ENCODE peak calls at places on chromosomes 3 and 15, in eight cellular contexts. One of them, this sample, is unnamed.
A peak's percentile ranks its signal among the peaks of the same experiment; 100 is the strongest.

GRCh38 chr3:150145659-150146058 is 175.0 kb upstream of the PFN2 start:
- DNase-seq in left ventricle myocardium superior: no peak
- DNase-seq in iris pigment epithelial cell: peak; percentile 100
- DNase-seq in cardiac fibroblast: peak; percentile 85
- DNase-seq in Ammon's horn: no peak
- DNase-seq in dermis blood vessel endothelial cell: no peak
- DNase-seq in RWPE2: no peak
- DNase-seq in mammary epithelial cell: no peak
- DNase-seq in this sample: peak; percentile 36

GRCh38 chr3:4493931-4494806 is 1.0 kb downstream of the ITPR1 start:
- DNase-seq in RWPE2: no peak
- DNase-seq in left ventricle myocardium superior: peak; percentile 35
- DNase-seq in dermis blood vessel endothelial cell: peak; percentile 50
- DNase-seq in cardiac fibroblast: peak; percentile 42
- DNase-seq in mammary epithelial cell: no peak
- DNase-seq in Ammon's horn: peak; percentile 32
- DNase-seq in iris pigment epithelial cell: peak; percentile 23
- DNase-seq in this sample: peak; percentile 56

GRCh38 chr3:71006810-71007785 is 576.4 kb downstream of the FOXP1 start:
- DNase-seq in Ammon's horn: peak; percentile 32
- DNase-seq in iris pigment epithelial cell: no peak
- DNase-seq in mammary epithelial cell: peak; percentile 93
- DNase-seq in dermis blood vessel endothelial cell: peak; percentile 58
- DNase-seq in left ventricle myocardium superior: no peak
- DNase-seq in cardiac fibroblast: peak; percentile 58
- DNase-seq in RWPE2: no peak
- DNase-seq in this sample: peak; percentile 46

GRCh38 chr3:71503525-71504249 is 79.8 kb downstream of the FOXP1 start:
- DNase-seq in iris pigment epithelial cell: peak; percentile 89
- DNase-seq in cardiac fibroblast: peak; percentile 91
- DNase-seq in left ventricle myocardium superior: no peak
- DNase-seq in dermis blood vessel endothelial cell: no peak
- DNase-seq in RWPE2: no peak
- DNase-seq in mammary epithelial cell: peak; percentile 77
- DNase-seq in Ammon's horn: no peak
- DNase-seq in this sample: peak; percentile 83

GRCh38 chr3:111895079-111895478 is 36.0 kb downstream of the PHLDB2 start:
- DNase-seq in mammary epithelial cell: no peak
- DNase-seq in iris pigment epithelial cell: peak; percentile 76
- DNase-seq in cardiac fibroblast: peak; percentile 79
- DNase-seq in dermis blood vessel endothelial cell: peak; percentile 82
- DNase-seq in Ammon's horn: peak; percentile 41
- DNase-seq in left ventricle myocardium superior: no peak
- DNase-seq in RWPE2: no peak
- DNase-seq in this sample: peak; percentile 65

GRCh38 chr3:134322286-134322685 is 52.0 kb downstream of the AMOTL2 start:
- DNase-seq in left ventricle myocardium superior: no peak
- DNase-seq in mammary epithelial cell: no peak
- DNase-seq in Ammon's horn: no peak
- DNase-seq in cardiac fibroblast: no peak
- DNase-seq in dermis blood vessel endothelial cell: no peak
- DNase-seq in RWPE2: no peak
- DNase-seq in iris pigment epithelial cell: no peak
- DNase-seq in this sample: no peak

GRCh38 chr15:25545017-25545416 is 106.2 kb upstream of the UBE3A start:
- DNase-seq in mammary epithelial cell: peak; percentile 3
- DNase-seq in iris pigment epithelial cell: peak; percentile 17
- DNase-seq in left ventricle myocardium superior: no peak
- DNase-seq in Ammon's horn: peak; percentile 73
- DNase-seq in cardiac fibroblast: no peak
- DNase-seq in RWPE2: no peak
- DNase-seq in dermis blood vessel endothelial cell: no peak
- DNase-seq in this sample: peak; percentile 1

GRCh38 chr3:98655666-98656065 is 62.3 kb upstream of the CPOX start:
- DNase-seq in left ventricle myocardium superior: no peak
- DNase-seq in mammary epithelial cell: peak; percentile 20
- DNase-seq in Ammon's horn: no peak
- DNase-seq in RWPE2: no peak
- DNase-seq in dermis blood vessel endothelial cell: peak; percentile 27
- DNase-seq in cardiac fibroblast: peak; percentile 91
- DNase-seq in iris pigment epithelial cell: peak; percentile 87
- DNase-seq in this sample: peak; percentile 81

GRCh38 chr3:124424396-124424795 is 305.9 kb upstream of the UMPS start:
- DNase-seq in dermis blood vessel endothelial cell: no peak
- DNase-seq in cardiac fibroblast: no peak
- DNase-seq in Ammon's horn: no peak
- DNase-seq in left ventricle myocardium superior: no peak
- DNase-seq in iris pigment epithelial cell: no peak
- DNase-seq in mammary epithelial cell: no peak
- DNase-seq in RWPE2: no peak
- DNase-seq in this sample: no peak

GRCh38 chr3:23720059-23720458 is 85.7 kb upstream of the UBE2E1 start:
- DNase-seq in mammary epithelial cell: no peak
- DNase-seq in iris pigment epithelial cell: no peak
- DNase-seq in left ventricle myocardium superior: no peak
- DNase-seq in RWPE2: no peak
- DNase-seq in cardiac fibroblast: no peak
- DNase-seq in dermis blood vessel endothelial cell: no peak
- DNase-seq in Ammon's horn: no peak
- DNase-seq in this sample: no peak

GRCh38 chr15:64982472-64982871 is 7.2 kb downstream of the SPG21 start:
- DNase-seq in mammary epithelial cell: no peak
- DNase-seq in RWPE2: no peak
- DNase-seq in left ventricle myocardium superior: no peak
- DNase-seq in cardiac fibroblast: no peak
- DNase-seq in dermis blood vessel endothelial cell: no peak
- DNase-seq in iris pigment epithelial cell: no peak
- DNase-seq in Ammon's horn: no peak
- DNase-seq in this sample: no peak

GRCh38 chr3:12947504-12948369 is 106.4 kb upstream of the RPL32 start:
- DNase-seq in dermis blood vessel endothelial cell: peak; percentile 43
- DNase-seq in iris pigment epithelial cell: peak; percentile 83
- DNase-seq in Ammon's horn: no peak
- DNase-seq in RWPE2: no peak
- DNase-seq in mammary epithelial cell: peak; percentile 43
- DNase-seq in cardiac fibroblast: peak; percentile 57
- DNase-seq in left ventricle myocardium superior: peak; percentile 85
- DNase-seq in this sample: peak; percentile 77

GRCh38 chr3:111151438-111151837 is 79.8 kb downstream of the NECTIN3 start:
- DNase-seq in mammary epithelial cell: peak; percentile 70
- DNase-seq in iris pigment epithelial cell: peak; percentile 87
- DNase-seq in cardiac fibroblast: peak; percentile 83
- DNase-seq in Ammon's horn: no peak
- DNase-seq in left ventricle myocardium superior: no peak
- DNase-seq in dermis blood vessel endothelial cell: no peak
- DNase-seq in RWPE2: no peak
- DNase-seq in this sample: peak; percentile 55

GRCh38 chr15:94004697-94005096 is 226.7 kb upstream of the MCTP2 start:
- DNase-seq in left ventricle myocardium superior: peak; percentile 71
- DNase-seq in cardiac fibroblast: no peak
- DNase-seq in dermis blood vessel endothelial cell: no peak
- DNase-seq in iris pigment epithelial cell: no peak
- DNase-seq in mammary epithelial cell: peak; percentile 56
- DNase-seq in Ammon's horn: no peak
- DNase-seq in RWPE2: no peak
- DNase-seq in this sample: no peak

GRCh38 chr3:58986654-58987053 is 63.2 kb downstream of the CFAP20DC start:
- DNase-seq in Ammon's horn: no peak
- DNase-seq in iris pigment epithelial cell: no peak
- DNase-seq in left ventricle myocardium superior: no peak
- DNase-seq in mammary epithelial cell: no peak
- DNase-seq in cardiac fibroblast: no peak
- DNase-seq in RWPE2: no peak
- DNase-seq in dermis blood vessel endothelial cell: no peak
- DNase-seq in this sample: no peak

GRCh38 chr3:138114988-138115971 is at the start of gene DZIP1L:
- DNase-seq in dermis blood vessel endothelial cell: peak; percentile 68
- DNase-seq in mammary epithelial cell: peak; percentile 64
- DNase-seq in Ammon's horn: peak; percentile 49
- DNase-seq in RWPE2: no peak
- DNase-seq in iris pigment epithelial cell: peak; percentile 66
- DNase-seq in left ventricle myocardium superior: peak; percentile 80
- DNase-seq in cardiac fibroblast: peak; percentile 73
- DNase-seq in this sample: peak; percentile 66

GRCh38 chr3:130010556-130010955 is 36.0 kb downstream of the TRH start:
- DNase-seq in left ventricle myocardium superior: no peak
- DNase-seq in iris pigment epithelial cell: no peak
- DNase-seq in cardiac fibroblast: no peak
- DNase-seq in mammary epithelial cell: no peak
- DNase-seq in RWPE2: no peak
- DNase-seq in dermis blood vessel endothelial cell: no peak
- DNase-seq in Ammon's horn: no peak
- DNase-seq in this sample: no peak

GRCh38 chr3:179163503-179163902 is 15.3 kb downstream of the PIK3CA start:
- DNase-seq in RWPE2: no peak
- DNase-seq in Ammon's horn: no peak
- DNase-seq in dermis blood vessel endothelial cell: no peak
- DNase-seq in cardiac fibroblast: no peak
- DNase-seq in mammary epithelial cell: no peak
- DNase-seq in iris pigment epithelial cell: no peak
- DNase-seq in left ventricle myocardium superior: no peak
- DNase-seq in this sample: no peak

GRCh38 chr3:195911041-195911945 is 2.9 kb upstream of the TNK2 start:
- DNase-seq in Ammon's horn: no peak
- DNase-seq in iris pigment epithelial cell: no peak
- DNase-seq in cardiac fibroblast: no peak
- DNase-seq in RWPE2: peak; percentile 14
- DNase-seq in mammary epithelial cell: no peak
- DNase-seq in dermis blood vessel endothelial cell: no peak
- DNase-seq in left ventricle myocardium superior: no peak
- DNase-seq in this sample: no peak

GRCh38 chr15:68930268-68931022 is at the start of gene SPESP1:
- DNase-seq in iris pigment epithelial cell: peak; percentile 4
- DNase-seq in Ammon's horn: peak; percentile 4
- DNase-seq in mammary epithelial cell: no peak
- DNase-seq in RWPE2: peak; percentile 94
- DNase-seq in left ventricle myocardium superior: peak; percentile 79
- DNase-seq in dermis blood vessel endothelial cell: peak; percentile 85
- DNase-seq in cardiac fibroblast: peak; percentile 49
- DNase-seq in this sample: peak; percentile 62

GRCh38 chr15:38458646-38459045 is 4.7 kb downstream of the FAM98B start:
- DNase-seq in mammary epithelial cell: no peak
- DNase-seq in iris pigment epithelial cell: no peak
- DNase-seq in left ventricle myocardium superior: no peak
- DNase-seq in dermis blood vessel endothelial cell: no peak
- DNase-seq in Ammon's horn: no peak
- DNase-seq in cardiac fibroblast: no peak
- DNase-seq in RWPE2: no peak
- DNase-seq in this sample: no peak

GRCh38 chr3:15997274-15997943 is 177.1 kb upstream of the GALNT15 start:
- DNase-seq in dermis blood vessel endothelial cell: no peak
- DNase-seq in Ammon's horn: no peak
- DNase-seq in cardiac fibroblast: peak; percentile 33
- DNase-seq in RWPE2: no peak
- DNase-seq in iris pigment epithelial cell: no peak
- DNase-seq in left ventricle myocardium superior: no peak
- DNase-seq in mammary epithelial cell: no peak
- DNase-seq in this sample: no peak

GRCh38 chr3:175337631-175338030 is 478.5 kb downstream of the NAALADL2 start:
- DNase-seq in mammary epithelial cell: no peak
- DNase-seq in RWPE2: no peak
- DNase-seq in dermis blood vessel endothelial cell: no peak
- DNase-seq in iris pigment epithelial cell: no peak
- DNase-seq in Ammon's horn: no peak
- DNase-seq in cardiac fibroblast: no peak
- DNase-seq in left ventricle myocardium superior: no peak
- DNase-seq in this sample: no peak

GRCh38 chr15:100940785-100941379 is 21.7 kb downstream of the LRRK1 start:
- DNase-seq in Ammon's horn: no peak
- DNase-seq in dermis blood vessel endothelial cell: no peak
- DNase-seq in iris pigment epithelial cell: no peak
- DNase-seq in RWPE2: no peak
- DNase-seq in left ventricle myocardium superior: no peak
- DNase-seq in cardiac fibroblast: no peak
- DNase-seq in mammary epithelial cell: no peak
- DNase-seq in this sample: no peak

GRCh38 chr3:58355174-58355573 is 22.5 kb downstream of the PXK start:
- DNase-seq in RWPE2: no peak
- DNase-seq in cardiac fibroblast: no peak
- DNase-seq in left ventricle myocardium superior: no peak
- DNase-seq in iris pigment epithelial cell: no peak
- DNase-seq in dermis blood vessel endothelial cell: no peak
- DNase-seq in mammary epithelial cell: no peak
- DNase-seq in Ammon's horn: no peak
- DNase-seq in this sample: no peak

GRCh38 chr3:128554100-128554464 is 61.1 kb upstream of the GATA2 start:
- DNase-seq in iris pigment epithelial cell: peak; percentile 91
- DNase-seq in Ammon's horn: no peak
- DNase-seq in left ventricle myocardium superior: no peak
- DNase-seq in cardiac fibroblast: peak; percentile 88
- DNase-seq in dermis blood vessel endothelial cell: peak; percentile 94
- DNase-seq in RWPE2: no peak
- DNase-seq in mammary epithelial cell: peak; percentile 10
- DNase-seq in this sample: peak; percentile 80

GRCh38 chr15:69003971-69004370 is 10.5 kb upstream of the NOX5 start:
- DNase-seq in Ammon's horn: no peak
- DNase-seq in dermis blood vessel endothelial cell: no peak
- DNase-seq in iris pigment epithelial cell: no peak
- DNase-seq in mammary epithelial cell: no peak
- DNase-seq in cardiac fibroblast: no peak
- DNase-seq in RWPE2: no peak
- DNase-seq in left ventricle myocardium superior: no peak
- DNase-seq in this sample: no peak

GRCh38 chr15:67829647-67830504 is 4.6 kb downstream of the SKOR1 start:
- DNase-seq in RWPE2: peak; percentile 79
- DNase-seq in left ventricle myocardium superior: no peak
- DNase-seq in dermis blood vessel endothelial cell: no peak
- DNase-seq in iris pigment epithelial cell: no peak
- DNase-seq in cardiac fibroblast: no peak
- DNase-seq in Ammon's horn: no peak
- DNase-seq in mammary epithelial cell: no peak
- DNase-seq in this sample: no peak

This sample was measured in fibroblast of pulmonary artery.